ENCODE peak calls at places on chromosomes 16 and 17, in nine cellular contexts. One of them, this sample, is unnamed.

GRCh38 chr16:456891-457483 is 31.5 kb downstream of the RAB11FIP3 start:
- DNase-seq in uterus: peak
- DNase-seq in heart left ventricle: no peak
- DNase-seq in IMR-90: peak
- DNase-seq in GM12891: no peak
- DNase-seq in stomach: peak
- DNase-seq in lower leg skin: no peak
- DNase-seq in adrenal gland: peak
- DNase-seq in endothelial cell of umbilical vein: peak
- DNase-seq in this sample: no peak

GRCh38 chr16:10343124-10343760 is 42.6 kb upstream of the ATF7IP2 start:
- DNase-seq in IMR-90: no peak
- DNase-seq in adrenal gland: no peak
- DNase-seq in uterus: no peak
- DNase-seq in lower leg skin: no peak
- DNase-seq in heart left ventricle: no peak
- DNase-seq in endothelial cell of umbilical vein: no peak
- DNase-seq in stomach: no peak
- DNase-seq in GM12891: no peak
- DNase-seq in this sample: no peak

GRCh38 chr16:27127293-27127692 is 60.6 kb downstream of the C16orf82 start:
- DNase-seq in lower leg skin: no peak
- DNase-seq in GM12891: no peak
- DNase-seq in endothelial cell of umbilical vein: no peak
- DNase-seq in heart left ventricle: no peak
- DNase-seq in stomach: no peak
- DNase-seq in IMR-90: peak
- DNase-seq in adrenal gland: no peak
- DNase-seq in uterus: no peak
- DNase-seq in this sample: no peak

GRCh38 chr17:79803421-79803996 is 6.6 kb upstream of the CBX8 start:
- DNase-seq in adrenal gland: no peak
- DNase-seq in endothelial cell of umbilical vein: no peak
- DNase-seq in heart left ventricle: no peak
- DNase-seq in GM12891: no peak
- DNase-seq in stomach: no peak
- DNase-seq in lower leg skin: no peak
- DNase-seq in uterus: no peak
- DNase-seq in IMR-90: no peak
- DNase-seq in this sample: no peak

GRCh38 chr17:17724307-17724921 is 43.2 kb downstream of the RAI1 start:
- DNase-seq in endothelial cell of umbilical vein: peak
- DNase-seq in heart left ventricle: peak
- DNase-seq in lower leg skin: no peak
- DNase-seq in uterus: no peak
- DNase-seq in GM12891: peak
- DNase-seq in stomach: no peak
- DNase-seq in IMR-90: peak
- DNase-seq in adrenal gland: no peak
- DNase-seq in this sample: no peak

GRCh38 chr17:13702266-13702665 is 100.5 kb upstream of the HS3ST3A1 start:
- DNase-seq in IMR-90: peak
- DNase-seq in endothelial cell of umbilical vein: no peak
- DNase-seq in adrenal gland: no peak
- DNase-seq in lower leg skin: no peak
- DNase-seq in uterus: no peak
- DNase-seq in GM12891: no peak
- DNase-seq in heart left ventricle: no peak
- DNase-seq in stomach: no peak
- DNase-seq in this sample: no peak

GRCh38 chr17:72572604-72573491 is 452.0 kb downstream of the SOX9 start:
- DNase-seq in endothelial cell of umbilical vein: no peak
- DNase-seq in heart left ventricle: no peak
- DNase-seq in stomach: no peak
- DNase-seq in GM12891: no peak
- DNase-seq in adrenal gland: no peak
- DNase-seq in lower leg skin: no peak
- DNase-seq in IMR-90: peak
- DNase-seq in uterus: no peak
- DNase-seq in this sample: no peak

GRCh38 chr16:275041-275621 is 613 bp downstream of the RGS11 start:
- DNase-seq in stomach: no peak
- DNase-seq in uterus: no peak
- DNase-seq in heart left ventricle: no peak
- DNase-seq in endothelial cell of umbilical vein: no peak
- DNase-seq in lower leg skin: no peak
- DNase-seq in adrenal gland: no peak
- DNase-seq in GM12891: peak
- DNase-seq in IMR-90: no peak
- DNase-seq in this sample: no peak

GRCh38 chr16:77744136-77744535 is 21.8 kb downstream of the NUDT7 start:
- DNase-seq in uterus: no peak
- DNase-seq in heart left ventricle: no peak
- DNase-seq in adrenal gland: no peak
- DNase-seq in GM12891: no peak
- DNase-seq in lower leg skin: no peak
- DNase-seq in endothelial cell of umbilical vein: no peak
- DNase-seq in IMR-90: peak
- DNase-seq in stomach: no peak
- DNase-seq in this sample: no peak

GRCh38 chr16:22813946-22814325 is at the start of gene HS3ST2:
- DNase-seq in GM12891: no peak
- DNase-seq in endothelial cell of umbilical vein: no peak
- DNase-seq in stomach: no peak
- DNase-seq in lower leg skin: peak
- DNase-seq in adrenal gland: peak
- DNase-seq in IMR-90: no peak
- DNase-seq in heart left ventricle: peak
- DNase-seq in uterus: no peak
- DNase-seq in this sample: peak

GRCh38 chr17:11954961-11955360 is 42.3 kb downstream of the ZNF18 start:
- DNase-seq in uterus: no peak
- DNase-seq in stomach: no peak
- DNase-seq in IMR-90: no peak
- DNase-seq in endothelial cell of umbilical vein: no peak
- DNase-seq in lower leg skin: no peak
- DNase-seq in GM12891: no peak
- DNase-seq in adrenal gland: no peak
- DNase-seq in heart left ventricle: no peak
- DNase-seq in this sample: no peak

GRCh38 chr17:39742126-39742855 is 4.6 kb downstream of the GRB7 start:
- DNase-seq in uterus: no peak
- DNase-seq in IMR-90: no peak
- DNase-seq in adrenal gland: no peak
- DNase-seq in endothelial cell of umbilical vein: no peak
- DNase-seq in GM12891: no peak
- DNase-seq in heart left ventricle: no peak
- DNase-seq in stomach: no peak
- DNase-seq in lower leg skin: no peak
- DNase-seq in this sample: no peak

GRCh38 chr17:36594626-36595401 is 3.1 kb downstream of the DHRS11 start:
- DNase-seq in GM12891: no peak
- DNase-seq in IMR-90: no peak
- DNase-seq in lower leg skin: no peak
- DNase-seq in uterus: no peak
- DNase-seq in stomach: no peak
- DNase-seq in adrenal gland: no peak
- DNase-seq in heart left ventricle: no peak
- DNase-seq in endothelial cell of umbilical vein: no peak
- DNase-seq in this sample: peak

GRCh38 chr17:81348097-81349055 is 46.9 kb upstream of the BAHCC1 start:
- DNase-seq in endothelial cell of umbilical vein: no peak
- DNase-seq in IMR-90: no peak
- DNase-seq in stomach: peak
- DNase-seq in lower leg skin: no peak
- DNase-seq in heart left ventricle: no peak
- DNase-seq in adrenal gland: no peak
- DNase-seq in uterus: no peak
- DNase-seq in GM12891: no peak
- DNase-seq in this sample: peak
- TF ChIP-seq POLR2A in endothelial cell of umbilical vein: no peak
- TF ChIP-seq POLR2A in IMR-90: no peak
- TF ChIP-seq POLR2A in stomach: no peak
- TF ChIP-seq POLR2A in lower leg skin: no peak
- TF ChIP-seq POLR2A in heart left ventricle: no peak
- TF ChIP-seq POLR2A in adrenal gland: no peak
- TF ChIP-seq POLR2A in uterus: no peak
- TF ChIP-seq POLR2A in GM12891: no peak
- TF ChIP-seq POLR2A in this sample: peak

GRCh38 chr16:75107505-75107904 is 9.1 kb downstream of the LDHD start:
- DNase-seq in GM12891: no peak
- DNase-seq in endothelial cell of umbilical vein: no peak
- DNase-seq in uterus: no peak
- DNase-seq in heart left ventricle: no peak
- DNase-seq in lower leg skin: no peak
- DNase-seq in stomach: no peak
- DNase-seq in IMR-90: no peak
- DNase-seq in adrenal gland: no peak
- DNase-seq in this sample: no peak

GRCh38 chr16:75106351-75107274 is 10.0 kb downstream of the LDHD start:
- DNase-seq in lower leg skin: no peak
- DNase-seq in GM12891: no peak
- DNase-seq in endothelial cell of umbilical vein: no peak
- DNase-seq in IMR-90: no peak
- DNase-seq in adrenal gland: no peak
- DNase-seq in stomach: no peak
- DNase-seq in heart left ventricle: no peak
- DNase-seq in uterus: no peak
- DNase-seq in this sample: no peak

GRCh38 chr16:75103994-75104393 is 12.6 kb downstream of the LDHD start:
- DNase-seq in uterus: no peak
- DNase-seq in lower leg skin: no peak
- DNase-seq in heart left ventricle: no peak
- DNase-seq in IMR-90: no peak
- DNase-seq in stomach: no peak
- DNase-seq in endothelial cell of umbilical vein: no peak
- DNase-seq in GM12891: no peak
- DNase-seq in adrenal gland: no peak
- DNase-seq in this sample: no peak

GRCh38 chr16:75104836-75105235 is 11.7 kb downstream of the LDHD start:
- DNase-seq in endothelial cell of umbilical vein: no peak
- DNase-seq in GM12891: no peak
- DNase-seq in IMR-90: no peak
- DNase-seq in stomach: no peak
- DNase-seq in lower leg skin: no peak
- DNase-seq in heart left ventricle: no peak
- DNase-seq in uterus: no peak
- DNase-seq in adrenal gland: no peak
- DNase-seq in this sample: no peak

DNA sequence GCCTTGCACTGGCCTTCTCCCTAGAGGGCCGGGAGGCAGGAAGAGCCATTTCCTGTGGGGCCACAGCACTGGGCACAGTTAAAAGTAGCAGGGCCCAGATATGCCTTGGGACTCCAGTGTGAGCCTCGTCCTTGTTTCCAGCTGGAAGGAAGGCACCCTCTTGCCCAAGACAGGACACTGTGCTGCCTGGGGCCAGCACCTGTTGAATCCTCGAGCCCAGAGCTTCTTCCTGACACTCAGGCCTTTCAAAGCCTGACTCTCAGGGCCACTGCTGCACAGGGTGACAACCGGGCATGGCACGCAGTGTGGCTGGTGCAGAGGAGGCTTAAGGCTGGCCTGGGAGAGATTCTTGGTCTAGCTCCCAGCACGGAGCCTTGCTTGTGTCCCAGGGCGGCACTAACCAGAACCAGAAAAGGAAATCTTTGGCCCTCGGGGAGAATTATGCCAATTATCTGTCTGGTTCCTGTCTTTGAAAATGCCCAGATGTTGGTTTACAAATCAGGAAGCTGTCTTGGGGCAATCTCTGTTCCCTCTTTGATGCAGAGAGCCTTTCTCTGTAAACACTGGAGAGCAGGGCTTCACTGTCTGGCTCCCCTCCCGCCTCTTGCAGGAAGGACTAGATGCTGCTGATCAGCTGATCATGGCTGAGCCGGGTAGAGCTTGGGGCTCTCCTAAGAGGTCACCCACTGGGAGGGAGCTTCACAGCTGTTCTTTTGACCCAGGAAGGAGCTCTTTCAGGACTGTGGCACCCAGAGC is 11.1 kb downstream of the LDHD start:
- DNase-seq in endothelial cell of umbilical vein: no peak
- DNase-seq in lower leg skin: peak
- DNase-seq in GM12891: no peak
- DNase-seq in heart left ventricle: peak
- DNase-seq in IMR-90: peak
- DNase-seq in stomach: no peak
- DNase-seq in uterus: no peak
- DNase-seq in adrenal gland: no peak
- DNase-seq in this sample: peak
- TF ChIP-seq POLR2A in endothelial cell of umbilical vein: no peak
- TF ChIP-seq POLR2A in lower leg skin: no peak
- TF ChIP-seq POLR2A in GM12891: no peak
- TF ChIP-seq POLR2A in heart left ventricle: no peak
- TF ChIP-seq POLR2A in IMR-90: no peak
- TF ChIP-seq POLR2A in stomach: no peak
- TF ChIP-seq POLR2A in uterus: no peak
- TF ChIP-seq POLR2A in adrenal gland: no peak
- TF ChIP-seq POLR2A in this sample: no peak

DNA sequence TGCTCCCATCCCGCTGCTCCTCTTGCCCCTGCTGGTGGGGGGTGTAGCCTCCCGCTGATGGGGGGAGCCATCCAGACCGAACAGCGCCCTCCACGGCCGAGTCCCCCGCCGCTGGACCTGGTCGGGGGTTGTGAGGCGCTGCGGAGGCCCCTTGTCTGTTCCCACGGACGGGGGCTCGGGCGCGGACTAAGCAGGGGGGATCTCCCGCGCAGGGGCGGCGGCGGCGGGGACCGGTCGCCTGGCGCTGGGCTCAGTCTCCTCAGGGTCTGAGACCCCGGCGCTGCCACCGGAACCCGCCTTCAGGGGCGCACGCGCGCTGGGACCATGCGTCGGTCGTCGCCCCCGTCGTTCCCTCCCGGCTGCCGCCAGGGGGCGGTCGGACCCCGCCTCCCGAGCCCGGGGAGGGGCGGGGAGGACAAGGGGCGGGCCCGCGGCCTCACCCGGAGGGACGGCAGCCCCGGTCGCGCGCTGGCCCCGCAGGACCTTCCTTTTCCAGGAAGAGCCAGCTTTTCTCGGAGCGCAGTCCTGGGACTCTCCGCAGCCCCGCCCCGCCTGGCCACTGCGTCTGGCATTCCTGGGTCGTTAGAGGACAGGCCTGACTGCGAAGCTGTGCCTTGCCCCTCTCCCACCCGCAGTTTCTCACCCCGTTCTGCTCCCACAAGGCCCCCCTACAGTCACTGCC is 6.3 kb upstream of the IL32 start:
- DNase-seq in lower leg skin: peak
- DNase-seq in IMR-90: peak
- DNase-seq in endothelial cell of umbilical vein: peak
- DNase-seq in GM12891: peak
- DNase-seq in stomach: peak
- DNase-seq in uterus: peak
- DNase-seq in heart left ventricle: peak
- DNase-seq in adrenal gland: peak
- DNase-seq in this sample: peak
- TF ChIP-seq POLR2A in lower leg skin: no peak
- TF ChIP-seq POLR2A in IMR-90: peak
- TF ChIP-seq POLR2A in endothelial cell of umbilical vein: peak
- TF ChIP-seq POLR2A in GM12891: no peak
- TF ChIP-seq POLR2A in stomach: no peak
- TF ChIP-seq POLR2A in uterus: peak
- TF ChIP-seq POLR2A in heart left ventricle: no peak
- TF ChIP-seq POLR2A in adrenal gland: no peak
- TF ChIP-seq POLR2A in this sample: peak

GRCh38 chr17:1491406-1492248 is 859 bp downstream of the MYO1C start:
- DNase-seq in heart left ventricle: peak
- DNase-seq in stomach: peak
- DNase-seq in GM12891: peak
- DNase-seq in endothelial cell of umbilical vein: no peak
- DNase-seq in uterus: peak
- DNase-seq in lower leg skin: no peak
- DNase-seq in IMR-90: no peak
- DNase-seq in adrenal gland: peak
- DNase-seq in this sample: peak
- TF ChIP-seq POLR2A in heart left ventricle: no peak
- TF ChIP-seq POLR2A in stomach: no peak
- TF ChIP-seq POLR2A in GM12891: no peak
- TF ChIP-seq POLR2A in endothelial cell of umbilical vein: peak
- TF ChIP-seq POLR2A in uterus: peak
- TF ChIP-seq POLR2A in lower leg skin: no peak
- TF ChIP-seq POLR2A in IMR-90: no peak
- TF ChIP-seq POLR2A in adrenal gland: no peak
- TF ChIP-seq POLR2A in this sample: peak